ENCODE peak calls at places on chromosomes 12 and 14, in five cellular contexts. S is neural progenitor cell, P is PC-3, R is hepatocyte, T is MM.1S. K is an unnamed sample.

GRCh38 chr14:93981874-93982683 is 5.7 kb upstream of the ASB2 start:
- DNase-seq in S (peak; percentile 22), P (no peak), R (no peak), T (no peak), K (no peak)

GRCh38 chr12:90170740-90171139 is 462.1 kb upstream of the ATP2B1 start:
- DNase-seq in S (no peak), P (no peak), R (no peak), T (no peak), K (no peak)

GRCh38 chr12:9761407-9761736 is 671 bp upstream of the CD69 start:
- DNase-seq in S (no peak), P (no peak), R (no peak), T (no peak), K (no peak)

GRCh38 chr12:6765634-6766581 is at the start of gene PTMS:
- DNase-seq in S (peak; percentile 94), P (peak; percentile 78), R (peak; percentile 91), T (no peak), K (peak; percentile 94)

GRCh38 chr12:116492703-116493324 is 66.4 kb upstream of the MAP1LC3B2 start:
- DNase-seq in S (no peak), P (peak; percentile 98), R (peak; percentile 50), T (peak; percentile 24), K (peak; percentile 58)

GRCh38 chr14:84465890-84466289 is 1064.1 kb upstream of the FLRT2 start:
- DNase-seq in S (no peak), P (peak; percentile 82), R (peak; percentile 28), T (no peak), K (no peak)

GRCh38 chr12:20150835-20151234 is 217.5 kb upstream of the PDE3A start:
- DNase-seq in S (no peak), P (peak; percentile 11), R (no peak), T (no peak), K (no peak)

GRCh38 chr14:100072783-100073346 is 7.6 kb downstream of the EVL start:
- DNase-seq in S (no peak), P (peak; percentile 62), R (no peak), T (peak; percentile 53), K (peak; percentile 24)

GRCh38 chr14:53716521-53716920 is 240.1 kb downstream of the BMP4 start:
- DNase-seq in S (no peak), P (no peak), R (no peak), T (no peak), K (no peak)

GRCh38 chr12:12800406-12801180 is 12.6 kb upstream of the DDX47 start:
- DNase-seq in S (no peak), P (peak; percentile 69), R (peak; percentile 31), T (no peak), K (no peak)

GRCh38 chr12:130253866-130254265 is 83.8 kb upstream of the PIWIL1 start:
- DNase-seq in S (no peak), P (no peak), R (no peak), T (no peak), K (no peak)

GRCh38 chr12:80044694-80045046 is 54.7 kb upstream of the OTOGL start:
- DNase-seq in S (no peak), P (peak; percentile 96), R (no peak), T (no peak), K (no peak)

GRCh38 chr12:25280082-25280481 is 29.4 kb upstream of the KRAS start:
- DNase-seq in S (no peak), P (no peak), R (no peak), T (no peak), K (no peak)

GRCh38 chr14:103904493-103905107 is 23.7 kb upstream of the TDRD9 start:
- DNase-seq in S (no peak), P (no peak), R (no peak), T (no peak), K (no peak)

GRCh38 chr12:106332536-106332935 is 25.0 kb upstream of the POLR3B start:
- DNase-seq in S (no peak), P (no peak), R (no peak), T (no peak), K (no peak)

GRCh38 chr12:121723200-121723599 is 10.6 kb downstream of the TMEM120B start:
- DNase-seq in S (no peak), P (no peak), R (no peak), T (no peak), K (no peak)

GRCh38 chr12:121715862-121716435 is 3.4 kb downstream of the TMEM120B start:
- DNase-seq in S (no peak), P (no peak), R (no peak), T (no peak), K (no peak)

GRCh38 chr12:121719926-121720414 is 7.4 kb downstream of the TMEM120B start:
- DNase-seq in S (no peak), P (peak; percentile 53), R (peak; percentile 40), T (no peak), K (no peak)

GRCh38 chr12:121720762-121721161 is 8.2 kb downstream of the TMEM120B start:
- DNase-seq in S (no peak), P (no peak), R (no peak), T (no peak), K (no peak)

GRCh38 chr12:121718653-121719239 is 6.2 kb downstream of the TMEM120B start:
- DNase-seq in S (no peak), P (no peak), R (no peak), T (peak; percentile 83), K (no peak)
- TF ChIP-seq EZH2 in S (no peak), P (no peak), R (no peak), T (no peak), K (no peak)

GRCh38 chr12:109737111-109737510 is 23.5 kb downstream of the FAM222A start:
- DNase-seq in S (no peak), P (no peak), R (no peak), T (no peak), K (no peak)
- TF ChIP-seq EZH2phosphoT487 in S (no peak), P (no peak), R (no peak), T (no peak), K (no peak)

GRCh38 chr12:29944269-29945000 is 160.7 kb upstream of the TMTC1 start:
- DNase-seq in S (no peak), P (peak; percentile 17), R (no peak), T (no peak), K (no peak)

GRCh38 chr12:29943683-29944082 is 159.9 kb upstream of the TMTC1 start:
- DNase-seq in S (no peak), P (no peak), R (no peak), T (no peak), K (no peak)
- TF ChIP-seq EZH2 in S (no peak), P (no peak), R (no peak), T (no peak), K (no peak)

GRCh38 chr12:2754208-2754607 is 40.6 kb upstream of the FKBP4 start:
- DNase-seq in S (no peak), P (no peak), R (no peak), T (no peak), K (peak; percentile 29)

GRCh38 chr12:2756756-2757155 is 38.0 kb upstream of the FKBP4 start:
- DNase-seq in S (no peak), P (no peak), R (no peak), T (no peak), K (peak; percentile 66)

GRCh38 chr12:2765052-2765451 is 29.7 kb upstream of the FKBP4 start:
- DNase-seq in S (no peak), P (no peak), R (no peak), T (no peak), K (no peak)

GRCh38 chr12:2764398-2764797 is 30.4 kb upstream of the FKBP4 start:
- DNase-seq in S (no peak), P (no peak), R (no peak), T (no peak), K (no peak)

GRCh38 chr12:2759733-2760132 is 35.0 kb upstream of the FKBP4 start:
- DNase-seq in S (no peak), P (no peak), R (no peak), T (no peak), K (no peak)
- TF ChIP-seq EZH2phosphoT487 in S (no peak), P (no peak), R (no peak), T (no peak), K (no peak)

DNA sequence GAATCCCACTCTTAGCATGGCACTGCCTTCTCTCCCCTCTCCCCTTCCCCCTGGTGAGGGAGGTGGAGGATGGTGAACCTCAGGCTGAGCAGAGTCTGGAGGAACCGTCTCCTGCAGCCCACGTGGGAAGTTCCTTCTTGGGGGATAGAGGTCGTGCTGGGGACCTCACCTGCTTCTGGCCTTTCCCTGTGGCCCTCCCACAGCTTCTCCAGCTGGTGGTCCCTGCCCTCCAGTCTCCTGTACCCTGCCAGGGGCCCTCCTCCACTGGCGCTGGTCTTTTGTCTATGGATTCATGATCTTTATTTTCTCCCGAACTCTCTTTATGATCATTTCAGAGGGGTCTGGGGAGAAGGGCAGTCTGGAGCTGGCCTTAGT is 9.0 kb upstream of the MTA1 start:
- DNase-seq in S (no peak), P (no peak), R (no peak), T (no peak), K (no peak)
- TF ChIP-seq EZH2 in S (no peak), P (no peak), R (no peak), T (no peak), K (no peak)

GRCh38 chr14:73374218-73374617 is 84.1 kb downstream of the NUMB start:
- DNase-seq in S (no peak), P (no peak), R (no peak), T (no peak), K (no peak)
- TF ChIP-seq EZH2phosphoT487 in S (no peak), P (no peak), R (no peak), T (no peak), K (no peak)

DNA sequence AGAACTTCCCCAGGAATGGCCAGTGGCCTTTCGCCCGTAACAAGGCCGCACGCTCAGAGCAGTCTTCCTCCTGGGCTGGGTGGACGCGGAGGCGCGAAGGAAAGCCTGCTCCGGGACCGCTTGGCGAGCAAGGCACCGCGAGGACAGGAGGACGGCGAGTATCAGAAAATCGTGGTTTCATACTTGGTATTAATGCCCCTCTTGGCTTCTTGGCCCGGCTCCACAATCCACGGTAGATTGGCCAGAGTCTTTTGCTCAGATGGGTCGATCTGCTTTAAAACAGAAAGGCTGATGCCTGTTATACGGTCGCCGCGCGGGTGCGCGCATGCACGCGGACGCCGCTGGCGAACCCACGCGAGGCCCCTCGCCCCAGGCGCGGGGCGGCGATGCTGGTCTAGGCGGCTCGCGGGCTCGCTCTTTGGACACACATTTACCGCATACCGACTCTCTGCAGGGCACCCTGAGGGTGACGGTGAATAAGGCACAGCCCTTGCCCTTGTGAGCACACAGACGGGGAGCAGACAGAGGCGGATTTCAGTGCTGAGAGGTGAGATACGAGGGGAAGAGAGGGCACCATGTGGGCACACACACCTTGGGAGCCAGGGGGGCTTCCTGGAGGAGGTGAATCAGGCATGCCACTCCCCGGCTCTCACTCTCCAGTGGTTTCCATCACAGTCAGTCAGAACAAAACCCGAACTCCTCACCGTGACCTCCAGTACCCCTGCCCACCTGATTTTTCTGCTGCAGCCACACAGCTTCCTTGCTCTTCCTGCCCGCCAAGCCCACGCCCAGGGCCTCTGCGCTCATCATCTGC is 100.7 kb downstream of the APAF1 start:
- DNase-seq in S (peak; percentile 26), P (no peak), R (no peak), T (no peak), K (peak; percentile 57)
- TF ChIP-seq EZH2 in S (peak; percentile 34), P (no peak), R (no peak), T (no peak), K (no peak)

GRCh38 chr12:124111006-124111405 is 138.0 kb downstream of the ZNF664 start:
- DNase-seq in S (no peak), P (no peak), R (no peak), T (no peak), K (no peak)
- TF ChIP-seq EZH2phosphoT487 in S (no peak), P (no peak), R (no peak), T (no peak), K (no peak)

GRCh38 chr12:113154351-113154973 is 4.9 kb downstream of the CFAP73 start:
- DNase-seq in S (peak; percentile 86), P (no peak), R (peak; percentile 48), T (peak; percentile 51), K (peak; percentile 91)
- TF ChIP-seq EZH2 in S (no peak), P (no peak), R (no peak), T (no peak), K (no peak)

GRCh38 chr14:22545842-22546721 is 42.9 kb downstream of the DAD1 start:
- DNase-seq in S (peak; percentile 50), P (peak; percentile 77), R (peak; percentile 54), T (no peak), K (no peak)
- TF ChIP-seq EZH2phosphoT487 in S (no peak), P (no peak), R (no peak), T (no peak), K (no peak)